ENCODE peak calls at places on chromosomes 1 and 21, in five cellular contexts. G is AML-193; V is left cardiac atrium; Z is activated CD4-positive, alpha-beta T cell treated with anti-CD3 and anti-CD28 coated beads, Interleukin-2, amount 10 ng/mL, durations not matched to agents 7 days and 5 days; B is stimulated activated CD4-positive, alpha-beta T cell treated with anti-CD3 and anti-CD28 coated beads, Interleukin-12 subunit alpha, Interleukin-12 subunit beta, amount 100 ng/mL, for 4 hours. T is an unnamed sample.

GRCh38 chr1:225866061-225866844 is 15.9 kb downstream of the TMEM63A start:
- DNase-seq in B (peak), G (peak), Z (peak), V (no peak), T (no peak)

GRCh38 chr1:163897401-163898169 is 575.8 kb downstream of the NUF2 start:
- DNase-seq in V (peak), Z (no peak), G (no peak), B (no peak), T (no peak)

GRCh38 chr21:46443910-46444309 is 14.8 kb upstream of the DIP2A start:
- DNase-seq in G (no peak), B (no peak), V (no peak), Z (no peak), T (no peak)

GRCh38 chr1:100353988-100354387 is 1.7 kb downstream of the CDC14A start:
- DNase-seq in G (peak), V (no peak), Z (no peak), B (no peak), T (no peak)

GRCh38 chr21:15224346-15225086 is 159.7 kb upstream of the NRIP1 start:
- DNase-seq in G (no peak), Z (no peak), B (no peak), V (no peak), T (no peak)

GRCh38 chr1:100799548-100799947 is 80.0 kb downstream of the VCAM1 start:
- DNase-seq in B (no peak), V (no peak), G (no peak), Z (no peak), T (no peak)

GRCh38 chr1:118948351-118948750 is 39.8 kb downstream of the TBX15 start:
- DNase-seq in B (no peak), Z (no peak), V (no peak), G (no peak), T (no peak)

GRCh38 chr21:43208561-43209332 is 39.9 kb downstream of the CRYAA start:
- DNase-seq in B (no peak), Z (no peak), V (no peak), G (no peak), T (no peak)

GRCh38 chr1:237471377-237471776 is 419.3 kb downstream of the ZP4 start:
- DNase-seq in G (no peak), V (no peak), Z (no peak), B (no peak), T (no peak)

GRCh38 chr1:220278991-220279390 is 6.7 kb upstream of the RAB3GAP2 start:
- DNase-seq in B (no peak), Z (no peak), G (no peak), V (no peak), T (no peak)

GRCh38 chr1:153358691-153358975 is 979 bp downstream of the S100A9 start:
- DNase-seq in Z (no peak), V (no peak), B (no peak), G (no peak), T (no peak)

GRCh38 chr1:204723131-204723787 is 37.7 kb upstream of the LRRN2 start:
- DNase-seq in Z (no peak), V (no peak), G (no peak), B (no peak), T (peak)

GRCh38 chr21:41802684-41803083 is 35.8 kb upstream of the RIPK4 start:
- DNase-seq in V (peak), B (no peak), Z (no peak), G (no peak), T (peak)

GRCh38 chr21:16407403-16408279 is 677.9 kb downstream of the USP25 start:
- DNase-seq in B (no peak), V (no peak), G (no peak), Z (no peak), T (no peak)

GRCh38 chr21:27108228-27108627 is 141.3 kb upstream of the ADAMTS5 start:
- DNase-seq in B (no peak), Z (no peak), G (no peak), V (no peak), T (no peak)

GRCh38 chr1:59892836-59893811 is 33.4 kb downstream of the CYP2J2 start:
- DNase-seq in Z (peak), G (no peak), B (no peak), V (no peak), T (no peak)

GRCh38 chr1:31580513-31580870 is 4.2 kb downstream of the TINAGL1 start:
- DNase-seq in B (no peak), V (no peak), G (no peak), Z (no peak), T (no peak)

GRCh38 chr1:231931846-231932454 is 305.4 kb downstream of the DISC1 start:
- DNase-seq in V (no peak), B (peak), G (peak), Z (peak), T (no peak)

GRCh38 chr1:245500546-245500945 is 345.8 kb downstream of the KIF26B start:
- DNase-seq in Z (no peak), G (peak), V (no peak), B (no peak), T (no peak)

GRCh38 chr1:235503333-235504121 is 725 bp downstream of the B3GALNT2 start:
- DNase-seq in Z (peak), V (peak), G (peak), B (peak), T (peak)

GRCh38 chr1:219757890-219758289 is 145.0 kb upstream of the ZC3H11B start:
- DNase-seq in B (no peak), G (no peak), Z (no peak), V (peak), T (no peak)

GRCh38 chr1:39003787-39004186 is 12.7 kb downstream of the AKIRIN1 start:
- DNase-seq in V (no peak), G (no peak), Z (no peak), B (no peak), T (no peak)

GRCh38 chr1:241823925-241824324 is 24.1 kb upstream of the EXO1 start:
- DNase-seq in Z (no peak), V (no peak), G (peak), B (no peak), T (no peak)

GRCh38 chr1:23529146-23530088 is 1.6 kb downstream of the E2F2 start:
- DNase-seq in G (no peak), Z (no peak), B (no peak), V (no peak), T (no peak)

GRCh38 chr21:31264574-31264973 is 79.5 kb downstream of the TIAM1 start:
- DNase-seq in G (no peak), V (no peak), B (no peak), Z (no peak), T (no peak)

GRCh38 chr1:5611431-5611830 is 380.8 kb downstream of the NPHP4 start:
- DNase-seq in G (no peak), Z (no peak), V (no peak), B (no peak), T (no peak)

GRCh38 chr1:230632273-230632873 is 9.9 kb upstream of the COG2 start:
- DNase-seq in Z (peak), B (no peak), G (peak), V (no peak), T (peak)

GRCh38 chr1:46400398-46400797 is 6.3 kb downstream of the FAAH start:
- DNase-seq in Z (no peak), G (no peak), V (no peak), B (no peak), T (no peak)

GRCh38 chr1:219664310-219665029 is 51.6 kb upstream of the ZC3H11B start:
- DNase-seq in Z (no peak), V (no peak), B (no peak), G (no peak), T (no peak)

GRCh38 chr1:164855930-164856329 is 296.9 kb downstream of the PBX1 start:
- DNase-seq in Z (no peak), G (no peak), V (no peak), B (no peak), T (no peak)

GRCh38 chr1:22376976-22377375 is 74.7 kb upstream of the ZBTB40 start:
- DNase-seq in B (no peak), V (no peak), Z (no peak), G (no peak), T (no peak)

GRCh38 chr1:21168444-21168843 is 8.3 kb downstream of the EIF4G3 start:
- DNase-seq in Z (no peak), V (no peak), G (no peak), B (no peak), T (no peak)

GRCh38 chr1:46131727-46132528 is 501 bp downstream of the PIK3R3 start:
- DNase-seq in B (peak), Z (peak), V (peak), G (no peak), T (peak)

GRCh38 chr1:111776397-111776796 is 20.7 kb downstream of the DDX20 start:
- DNase-seq in Z (no peak), B (no peak), V (no peak), G (no peak), T (no peak)

GRCh38 chr1:19044471-19044870 is 88.0 kb upstream of the IFFO2 start:
- DNase-seq in G (no peak), B (no peak), Z (no peak), V (no peak), T (no peak)